ENCODE peak calls at places on chromosomes 1 and 21, in six cellular contexts. B, O, A, H, U and T are unnamed samples.

GRCh38 chr1:173002891-173003582 is 47.7 kb downstream of the TNFSF18 start:
- DNase-seq in H (no peak), U (no peak), A (no peak), B (no peak), O (peak), T (peak)

GRCh38 chr1:209048961-209049669 is 534.4 kb upstream of the CAMK1G start:
- DNase-seq in U (no peak), B (no peak), A (no peak), H (no peak), O (peak), T (no peak)

GRCh38 chr21:42389449-42389835 is 6.4 kb downstream of the TMPRSS3 start:
- DNase-seq in B (no peak), H (no peak), O (no peak), A (peak), U (no peak), T (no peak)

GRCh38 chr1:51518730-51519047 is 377 bp downstream of the EPS15 start:
- DNase-seq in H (peak), U (peak), A (peak), O (peak), B (no peak), T (peak)

GRCh38 chr1:94475232-94475631 is 57.0 kb downstream of the ABCD3 start:
- DNase-seq in O (no peak), U (no peak), H (no peak), B (no peak), A (no peak), T (no peak)

GRCh38 chr21:31917108-31917507 is 44.3 kb downstream of the HUNK start:
- DNase-seq in H (no peak), B (no peak), U (no peak), O (peak), A (no peak), T (no peak)

GRCh38 chr1:155077346-155077745 is 1.3 kb upstream of the EFNA3 start:
- DNase-seq in U (no peak), B (no peak), A (no peak), O (no peak), H (no peak), T (no peak)

GRCh38 chr1:119159096-119159495 is 18.6 kb upstream of the WARS2 start:
- DNase-seq in U (no peak), O (peak), B (no peak), A (no peak), H (no peak), T (no peak)

GRCh38 chr21:36478207-36478701 is 1.7 kb downstream of the CLDN14 start:
- DNase-seq in A (no peak), B (no peak), H (no peak), O (peak), U (no peak), T (peak)

GRCh38 chr1:230273141-230273710 is 152.9 kb downstream of the PGBD5 start:
- DNase-seq in A (no peak), B (no peak), U (no peak), O (no peak), H (no peak), T (no peak)

GRCh38 chr21:16216595-16216994 is 486.8 kb downstream of the USP25 start:
- DNase-seq in B (no peak), A (no peak), O (no peak), U (no peak), H (no peak), T (no peak)

GRCh38 chr1:178283409-178283808 is 189.5 kb downstream of the RASAL2 start:
- DNase-seq in H (no peak), B (no peak), U (no peak), O (no peak), A (peak), T (peak)

GRCh38 chr1:168084396-168085231 is 52.1 kb downstream of the GPR161 start:
- DNase-seq in O (peak), B (peak), A (peak), H (peak), U (peak), T (peak)

DNA sequence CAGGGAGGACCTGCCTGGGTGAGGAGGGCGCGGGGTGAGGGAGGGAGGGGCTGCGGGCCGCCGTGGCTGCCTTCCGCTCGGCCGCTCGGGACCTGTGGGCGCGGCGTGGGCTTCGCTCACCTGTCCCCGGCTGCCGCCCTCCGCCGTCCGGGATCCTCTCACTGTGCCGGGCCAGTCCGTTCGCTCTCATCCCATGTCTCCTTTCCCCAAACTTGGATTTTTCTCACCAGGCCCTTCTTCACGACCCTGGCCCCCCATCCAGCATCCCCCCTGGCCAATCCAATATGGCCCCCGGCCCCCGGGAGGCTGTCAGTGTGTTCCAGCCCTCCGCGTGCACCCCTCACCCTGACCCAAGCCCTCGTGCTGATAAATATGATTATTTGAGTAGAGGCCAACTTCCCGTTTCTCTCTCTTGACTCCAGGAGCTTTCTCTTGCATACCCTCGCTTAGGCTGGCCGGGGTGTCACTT is 359 bp downstream of the ZBTB48 start:
- DNase-seq in B (no peak), O (no peak), A (no peak), U (no peak), H (no peak), T (no peak)
- TF ChIP-seq CTCF in B (no peak), O (no peak), A (no peak), U (no peak), H (no peak), T (no peak)

DNA sequence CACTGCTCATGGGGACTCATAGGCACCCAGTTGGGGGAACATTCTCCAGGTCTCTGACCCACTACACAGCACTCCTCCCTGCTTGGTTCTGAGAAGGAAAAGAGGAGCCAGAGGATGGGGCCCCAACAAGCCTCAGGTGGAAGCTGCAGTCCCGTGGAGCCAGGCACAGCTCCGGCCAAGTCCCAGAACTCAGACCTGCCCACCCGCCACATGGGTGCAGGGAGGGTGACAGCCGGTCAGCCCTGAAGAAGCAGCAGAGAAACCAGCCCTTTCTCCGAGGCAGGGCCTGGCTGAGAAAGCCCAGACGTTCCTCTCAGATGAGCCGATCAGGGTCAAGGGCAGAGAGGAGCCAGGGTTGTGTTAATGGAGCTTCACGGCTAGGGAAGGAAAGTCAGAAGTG is 106.5 kb downstream of the PRDM16 start:
- DNase-seq in U (no peak), A (no peak), H (no peak), O (no peak), B (no peak), T (no peak)
- H3K4me3 ChIP-seq in U (peak), A (no peak), H (no peak), O (no peak), B (no peak), T (no peak)

DNA sequence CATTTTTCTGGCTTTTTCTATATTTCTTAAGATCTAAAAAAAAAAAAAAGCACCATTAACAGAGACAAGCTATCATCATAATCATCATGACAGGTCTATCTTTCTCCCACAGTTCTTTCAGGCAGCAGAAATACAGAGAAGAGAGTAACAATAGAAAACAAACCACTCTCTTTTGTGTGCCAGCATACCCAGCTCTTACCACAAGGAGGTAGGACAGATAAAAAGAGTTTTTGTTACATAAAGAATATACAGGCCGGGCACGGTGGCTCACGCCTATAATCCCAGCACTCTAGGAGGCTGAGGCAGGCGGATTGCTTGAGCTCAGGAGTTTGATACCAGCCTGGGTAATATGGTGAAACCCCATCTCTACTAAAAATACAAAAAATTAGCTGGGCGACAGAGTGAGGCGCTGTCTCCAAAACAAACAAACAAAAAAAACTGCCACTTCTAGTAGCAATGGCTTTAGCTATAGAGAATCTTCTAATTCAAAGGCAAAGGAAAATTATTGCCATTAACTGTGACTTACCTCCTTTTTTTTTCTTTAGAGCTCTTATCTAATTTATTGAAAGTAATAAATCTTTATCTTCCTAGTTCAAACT is 39.7 kb downstream of the ANKRD13C start:
- DNase-seq in B (no peak), A (no peak), U (no peak), O (no peak), H (no peak), T (no peak)
- TF ChIP-seq CTCF in B (no peak), A (no peak), U (no peak), O (no peak), H (no peak), T (no peak)

GRCh38 chr1:182700351-182700709 is 15.9 kb upstream of the RGS8 start:
- DNase-seq in O (no peak), A (no peak), B (no peak), H (no peak), U (no peak), T (peak)

GRCh38 chr1:182703539-182703938 is 19.2 kb upstream of the RGS8 start:
- DNase-seq in U (no peak), A (no peak), B (no peak), O (no peak), H (no peak), T (no peak)

GRCh38 chr1:182702826-182703524 is 18.6 kb upstream of the RGS8 start:
- DNase-seq in U (no peak), H (no peak), A (no peak), O (no peak), B (no peak), T (no peak)

GRCh38 chr1:182699673-182700350 is 15.4 kb upstream of the RGS8 start:
- DNase-seq in H (no peak), O (peak), U (no peak), B (no peak), A (no peak), T (no peak)

GRCh38 chr1:182698977-182699672 is 14.7 kb upstream of the RGS8 start:
- DNase-seq in B (no peak), A (no peak), H (no peak), O (peak), U (peak), T (no peak)
- H3K4me3 ChIP-seq in B (no peak), A (no peak), H (no peak), O (no peak), U (no peak), T (no peak)